ENCODE peak calls at places on chromosomes 11 and 22, in eight cellular contexts. One of them, this sample, is unnamed.
A peak's percentile ranks its signal among the peaks of the same experiment; 100 is the strongest.

GRCh38 chr11:129313588-129314288 is 61.9 kb upstream of the BARX2 start:
- DNase-seq in upper lobe of right lung: no peak
- DNase-seq in bronchial epithelial cell: no peak
- DNase-seq in SK-N-SH: no peak
- DNase-seq in C1 segment of cervical spinal cord: no peak
- DNase-seq in cardiac muscle cell: peak; percentile 68
- DNase-seq in body of pancreas: peak; percentile 42
- DNase-seq in lower lobe of right lung: no peak
- DNase-seq in this sample: no peak

GRCh38 chr11:69227271-69227670 is 66.7 kb upstream of the MYEOV start:
- DNase-seq in upper lobe of right lung: no peak
- DNase-seq in bronchial epithelial cell: no peak
- DNase-seq in SK-N-SH: no peak
- DNase-seq in C1 segment of cervical spinal cord: no peak
- DNase-seq in cardiac muscle cell: no peak
- DNase-seq in body of pancreas: no peak
- DNase-seq in lower lobe of right lung: no peak
- DNase-seq in this sample: no peak

GRCh38 chr11:27485930-27486773 is 13.6 kb upstream of the LGR4 start:
- DNase-seq in upper lobe of right lung: no peak
- DNase-seq in bronchial epithelial cell: peak; percentile 55
- DNase-seq in SK-N-SH: peak; percentile 40
- DNase-seq in C1 segment of cervical spinal cord: no peak
- DNase-seq in cardiac muscle cell: peak; percentile 76
- DNase-seq in body of pancreas: peak; percentile 49
- DNase-seq in lower lobe of right lung: no peak
- DNase-seq in this sample: peak; percentile 49

GRCh38 chr11:64742940-64743590 is 877 bp downstream of the RASGRP2 start:
- DNase-seq in upper lobe of right lung: peak; percentile 92
- DNase-seq in bronchial epithelial cell: no peak
- DNase-seq in SK-N-SH: peak; percentile 93
- DNase-seq in C1 segment of cervical spinal cord: peak; percentile 26
- DNase-seq in cardiac muscle cell: peak; percentile 55
- DNase-seq in body of pancreas: peak; percentile 73
- DNase-seq in lower lobe of right lung: peak; percentile 87
- DNase-seq in this sample: peak; percentile 93

GRCh38 chr11:96001037-96001436 is 77.1 kb upstream of the MTMR2 start:
- DNase-seq in upper lobe of right lung: no peak
- DNase-seq in bronchial epithelial cell: no peak
- DNase-seq in SK-N-SH: no peak
- DNase-seq in C1 segment of cervical spinal cord: peak; percentile 4
- DNase-seq in cardiac muscle cell: peak; percentile 94
- DNase-seq in body of pancreas: peak; percentile 47
- DNase-seq in lower lobe of right lung: no peak
- DNase-seq in this sample: no peak

GRCh38 chr22:23697031-23697970 is 6.5 kb downstream of the RGL4 start:
- DNase-seq in upper lobe of right lung: no peak
- DNase-seq in bronchial epithelial cell: no peak
- DNase-seq in SK-N-SH: no peak
- DNase-seq in C1 segment of cervical spinal cord: no peak
- DNase-seq in cardiac muscle cell: no peak
- DNase-seq in body of pancreas: no peak
- DNase-seq in lower lobe of right lung: no peak
- DNase-seq in this sample: no peak

GRCh38 chr11:69233761-69234136 is 60.2 kb upstream of the MYEOV start:
- DNase-seq in upper lobe of right lung: no peak
- DNase-seq in bronchial epithelial cell: no peak
- DNase-seq in SK-N-SH: no peak
- DNase-seq in C1 segment of cervical spinal cord: no peak
- DNase-seq in cardiac muscle cell: no peak
- DNase-seq in body of pancreas: no peak
- DNase-seq in lower lobe of right lung: no peak
- DNase-seq in this sample: no peak

GRCh38 chr11:112016765-112017356 is 8.3 kb upstream of the DLAT start:
- DNase-seq in upper lobe of right lung: no peak
- DNase-seq in bronchial epithelial cell: peak; percentile 63
- DNase-seq in SK-N-SH: no peak
- DNase-seq in C1 segment of cervical spinal cord: no peak
- DNase-seq in cardiac muscle cell: peak; percentile 40
- DNase-seq in body of pancreas: peak; percentile 39
- DNase-seq in lower lobe of right lung: no peak
- DNase-seq in this sample: no peak

GRCh38 chr11:27058456-27058855 is 17.8 kb downstream of the BBOX1 start:
- DNase-seq in upper lobe of right lung: no peak
- DNase-seq in bronchial epithelial cell: peak; percentile 13
- DNase-seq in SK-N-SH: no peak
- DNase-seq in C1 segment of cervical spinal cord: no peak
- DNase-seq in cardiac muscle cell: no peak
- DNase-seq in body of pancreas: no peak
- DNase-seq in lower lobe of right lung: no peak
- DNase-seq in this sample: no peak

GRCh38 chr22:50696799-50697561 is 24.4 kb downstream of the SHANK3 start:
- DNase-seq in upper lobe of right lung: peak; percentile 65
- DNase-seq in bronchial epithelial cell: no peak
- DNase-seq in SK-N-SH: peak; percentile 94
- DNase-seq in C1 segment of cervical spinal cord: no peak
- DNase-seq in cardiac muscle cell: peak; percentile 39
- DNase-seq in body of pancreas: peak; percentile 45
- DNase-seq in lower lobe of right lung: peak; percentile 41
- DNase-seq in this sample: no peak

GRCh38 chr22:45242778-45243191 is 2.1 kb upstream of the KIAA0930 start:
- DNase-seq in upper lobe of right lung: no peak
- DNase-seq in bronchial epithelial cell: peak; percentile 82
- DNase-seq in SK-N-SH: no peak
- DNase-seq in C1 segment of cervical spinal cord: peak; percentile 30
- DNase-seq in cardiac muscle cell: peak; percentile 25
- DNase-seq in body of pancreas: peak; percentile 90
- DNase-seq in lower lobe of right lung: peak; percentile 53
- DNase-seq in this sample: no peak